ENCODE peak calls at places on chromosomes 16 and 17, in ten cellular contexts. Z is NCI-H2171; J is skeletal muscle cell; P is NCI-H1092; S is Panc1; C is amygdala; T is A549; R is stimulated activated CD4-positive, alpha-beta T cell treated with anti-CD3 and anti-CD28 coated beads, Interleukin-4, amount 100 ng/mL, for 4 hours; F is activated effector memory CD4-positive, alpha-beta T cell treated with Interleukin-2 at 50 U/mL for 16 hours; M is fibroblast of lung. U is an unnamed sample.

GRCh38 chr17:78019367-78019975 is 61.0 kb downstream of the TNRC6C start:
- DNase-seq in Z (no peak), J (no peak), P (no peak), S (no peak), C (no peak), T (no peak), R (no peak), F (no peak), M (peak; percentile 33), U (no peak)

GRCh38 chr16:52861614-52862022 is 191.1 kb downstream of the CHD9NB start:
- DNase-seq in Z (peak; percentile 70), J (no peak), P (peak; percentile 66), S (no peak), C (peak; percentile 1), T (no peak), R (no peak), F (no peak), M (peak; percentile 1), U (no peak)

GRCh38 chr16:59988591-59988990 is 1254.5 kb upstream of the GOT2 start:
- DNase-seq in Z (no peak), J (no peak), P (no peak), S (no peak), C (no peak), T (no peak), R (no peak), F (no peak), M (no peak), U (no peak)

GRCh38 chr17:28405632-28406477 is at the start of gene SLC46A1:
- DNase-seq in Z (peak; percentile 46), J (no peak), P (peak; percentile 28), S (no peak), C (peak; percentile 33), T (peak; percentile 76), R (peak; percentile 65), F (peak; percentile 6), M (peak; percentile 38), U (no peak)

GRCh38 chr17:74199306-74200092 is 4.0 kb upstream of the RPL38 start:
- DNase-seq in Z (no peak), J (no peak), P (peak; percentile 14), S (no peak), C (peak; percentile 19), T (peak; percentile 89), R (peak; percentile 65), F (peak; percentile 52), M (peak; percentile 26), U (no peak)

GRCh38 chr17:15942207-15942833 is 2.6 kb upstream of the ADORA2B start:
- DNase-seq in Z (no peak), J (no peak), P (no peak), S (no peak), C (no peak), T (no peak), R (no peak), F (no peak), M (no peak), U (no peak)

GRCh38 chr17:17964710-17965109 is 7.5 kb downstream of the TOM1L2 start:
- DNase-seq in Z (no peak), J (no peak), P (no peak), S (no peak), C (no peak), T (no peak), R (no peak), F (no peak), M (no peak), U (no peak)

GRCh38 chr16:24670623-24671454 is 58.6 kb upstream of the TNRC6A start:
- DNase-seq in Z (peak; percentile 96), J (peak; percentile 82), P (peak; percentile 82), S (no peak), C (peak; percentile 94), T (peak; percentile 68), R (no peak), F (no peak), M (peak; percentile 89), U (peak; percentile 52)

GRCh38 chr17:19271751-19272357 is 34.7 kb downstream of the EPN2 start:
- DNase-seq in Z (no peak), J (no peak), P (no peak), S (no peak), C (no peak), T (no peak), R (no peak), F (no peak), M (peak; percentile 29), U (no peak)

GRCh38 chr16:11233727-11234376 is 22.2 kb downstream of the SOCS1 start:
- DNase-seq in Z (no peak), J (no peak), P (no peak), S (no peak), C (no peak), T (no peak), R (peak; percentile 67), F (peak; percentile 47), M (no peak), U (no peak)

GRCh38 chr16:85982563-85982939 is 83.6 kb downstream of the IRF8 start:
- DNase-seq in Z (no peak), J (no peak), P (no peak), S (no peak), C (no peak), T (no peak), R (no peak), F (no peak), M (no peak), U (no peak)

GRCh38 chr16:89170346-89171215 is 967 bp upstream of the CDH15 start:
- DNase-seq in Z (peak; percentile 75), J (no peak), P (peak; percentile 28), S (no peak), C (no peak), T (no peak), R (no peak), F (no peak), M (no peak), U (no peak)

GRCh38 chr16:3020247-3020603 is at the start of gene TNFRSF12A:
- DNase-seq in Z (peak; percentile 70), J (no peak), P (peak; percentile 28), S (no peak), C (peak; percentile 34), T (peak; percentile 64), R (peak; percentile 67), F (peak; percentile 57), M (peak; percentile 72), U (peak; percentile 14)

GRCh38 chr17:41512789-41513547 is 5.7 kb downstream of the KRT15 start:
- DNase-seq in Z (no peak), J (no peak), P (no peak), S (no peak), C (no peak), T (no peak), R (no peak), F (no peak), M (no peak), U (no peak)

GRCh38 chr17:73643012-73643845 is 1.0 kb downstream of the SDK2 start:
- DNase-seq in Z (peak; percentile 15), J (no peak), P (peak; percentile 59), S (no peak), C (no peak), T (peak; percentile 90), R (peak; percentile 12), F (no peak), M (peak; percentile 4), U (no peak)

GRCh38 chr17:4934173-4934979 is 2.3 kb downstream of the GP1BA start:
- DNase-seq in Z (no peak), J (no peak), P (no peak), S (no peak), C (no peak), T (no peak), R (no peak), F (no peak), M (peak; percentile 58), U (no peak)

GRCh38 chr16:9370071-9370491 is 278.6 kb downstream of the HAPSTR1 start:
- DNase-seq in Z (no peak), J (no peak), P (no peak), S (no peak), C (no peak), T (no peak), R (no peak), F (no peak), M (no peak), U (no peak)

GRCh38 chr17:44438634-44439033 is 49.2 kb upstream of the ITGA2B start:
- DNase-seq in Z (no peak), J (peak; percentile 25), P (no peak), S (no peak), C (no peak), T (no peak), R (no peak), F (no peak), M (no peak), U (no peak)

GRCh38 chr16:67563708-67564468 is 1.6 kb downstream of the CTCF start:
- DNase-seq in Z (peak; percentile 31), J (no peak), P (no peak), S (no peak), C (no peak), T (no peak), R (no peak), F (peak; percentile 22), M (peak; percentile 70), U (peak; percentile 26)

GRCh38 chr16:87375426-87376135 is 8.0 kb downstream of the FBXO31 start:
- DNase-seq in Z (no peak), J (no peak), P (no peak), S (no peak), C (no peak), T (no peak), R (no peak), F (no peak), M (peak; percentile 65), U (no peak)

GRCh38 chr16:84451781-84452180 is 52.7 kb downstream of the MEAK7 start:
- DNase-seq in Z (no peak), J (no peak), P (no peak), S (no peak), C (no peak), T (no peak), R (no peak), F (no peak), M (no peak), U (no peak)

GRCh38 chr17:50188521-50189395 is 12.7 kb downstream of the COL1A1 start:
- DNase-seq in Z (no peak), J (no peak), P (no peak), S (no peak), C (no peak), T (no peak), R (no peak), F (no peak), M (peak; percentile 74), U (no peak)

GRCh38 chr16:77841275-77841640 is 52.9 kb downstream of the VAT1L start:
- DNase-seq in Z (no peak), J (no peak), P (no peak), S (no peak), C (no peak), T (no peak), R (no peak), F (no peak), M (no peak), U (no peak)

U was measured in non-pigmented ciliary epithelial cell.